ENCODE peak calls at places on chromosome 16, in nine cellular contexts. V is right lobe of liver, W is GM13976, T is fibroblast of villous mesenchyme, H is heart left ventricle, S is gastrocnemius medialis, Y is H9, K is Calu3, R is neural progenitor cell. M is an unnamed sample.

GRCh38 chr16:27426423-27427408 is 24.7 kb downstream of the IL21R start:
- DNase-seq in K (peak), V (no peak), R (no peak), T (peak), W (peak), Y (peak), H (no peak), S (no peak), M (no peak)

GRCh38 chr16:78425957-78426590 is 326.6 kb downstream of the WWOX start:
- DNase-seq in W (no peak), V (no peak), K (no peak), Y (no peak), R (no peak), T (peak), S (no peak), H (no peak), M (no peak)

GRCh38 chr16:85842848-85843247 is 43.4 kb downstream of the COX4I1 start:
- DNase-seq in H (no peak), R (no peak), S (no peak), Y (no peak), T (no peak), W (no peak), K (no peak), V (no peak), M (no peak)

GRCh38 chr16:28830531-28830930 is 7.7 kb downstream of the ATXN2L start:
- DNase-seq in K (no peak), W (no peak), Y (no peak), S (no peak), T (no peak), V (no peak), H (no peak), R (no peak), M (no peak)

GRCh38 chr16:7405166-7405565 is 72.5 kb downstream of the RBFOX1 start:
- DNase-seq in Y (peak), T (no peak), K (no peak), W (no peak), R (peak), S (peak), H (peak), V (no peak), M (peak)

GRCh38 chr16:58481931-58482330 is 18.0 kb upstream of the NDRG4 start:
- DNase-seq in T (no peak), K (no peak), R (no peak), Y (no peak), W (no peak), H (peak), V (no peak), S (no peak), M (no peak)

GRCh38 chr16:84753412-84754325 is 53.9 kb downstream of the USP10 start:
- DNase-seq in W (no peak), T (no peak), V (no peak), Y (no peak), R (no peak), S (no peak), H (no peak), K (no peak), M (no peak)

GRCh38 chr16:65570261-65570660 is 448.4 kb upstream of the CDH11 start:
- DNase-seq in T (peak), V (no peak), R (no peak), S (no peak), H (no peak), K (no peak), Y (no peak), W (no peak), M (no peak)

GRCh38 chr16:17827313-17827712 is 356.6 kb upstream of the XYLT1 start:
- DNase-seq in Y (no peak), K (no peak), V (no peak), S (no peak), T (peak), H (no peak), R (no peak), W (no peak), M (no peak)

GRCh38 chr16:29748077-29748759 is 2.4 kb upstream of the C16orf54 start:
- DNase-seq in S (no peak), V (no peak), Y (no peak), H (no peak), T (no peak), R (no peak), K (no peak), W (no peak), M (no peak)

GRCh38 chr16:59330030-59330670 is 596.0 kb upstream of the GOT2 start:
- DNase-seq in Y (no peak), H (no peak), S (no peak), W (no peak), T (no peak), K (no peak), V (no peak), R (peak), M (no peak)

GRCh38 chr16:88437367-88437964 is 15.6 kb upstream of the ZFPM1 start:
- DNase-seq in Y (peak), H (no peak), S (no peak), T (peak), W (peak), R (peak), V (no peak), K (peak), M (peak)
- TF ChIP-seq CTCF in Y (peak), H (peak), S (peak), T (peak), W (peak), R (peak), V (peak), K (peak), M (peak)

DNA sequence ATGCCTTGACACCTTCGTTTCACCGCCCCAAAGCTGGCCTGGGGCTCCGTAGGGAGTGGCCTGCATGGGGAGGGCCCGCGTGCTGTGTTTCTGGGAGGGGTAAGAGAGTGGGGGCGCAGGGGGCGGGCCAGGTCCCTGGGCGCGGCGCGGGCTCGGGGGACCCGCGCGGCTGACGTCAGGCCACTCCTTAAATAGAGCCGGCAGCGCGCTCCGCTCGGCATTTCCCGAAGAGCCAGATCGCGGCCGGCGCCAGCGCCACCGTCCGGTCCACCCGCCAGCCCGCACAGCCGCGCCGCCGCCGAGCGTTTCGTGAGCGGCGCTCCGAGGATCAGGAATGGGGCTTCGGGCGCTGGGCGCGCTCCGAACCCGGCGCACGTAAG is at the start of gene HS3ST2:
- DNase-seq in V (peak), Y (peak), K (no peak), H (peak), S (no peak), W (peak), T (peak), R (peak), M (peak)
- TF ChIP-seq CTCF in V (peak), Y (peak), K (no peak), H (peak), S (no peak), W (no peak), T (no peak), R (peak), M (no peak)

GRCh38 chr16:54817432-54817831 is 113.2 kb upstream of the IRX5 start:
- DNase-seq in S (no peak), Y (peak), W (no peak), V (no peak), T (no peak), K (peak), R (peak), H (peak), M (peak)
- TF ChIP-seq CTCF in S (no peak), Y (peak), W (no peak), V (peak), T (no peak), K (no peak), R (peak), H (peak), M (peak)

GRCh38 chr16:87525352-87525751 is 32.5 kb upstream of the ZCCHC14 start:
- DNase-seq in K (no peak), V (no peak), W (no peak), R (no peak), T (no peak), H (no peak), Y (no peak), S (no peak), M (no peak)
- TF ChIP-seq CTCF in K (no peak), V (no peak), W (no peak), R (no peak), T (no peak), H (no peak), Y (no peak), S (no peak), M (no peak)

DNA sequence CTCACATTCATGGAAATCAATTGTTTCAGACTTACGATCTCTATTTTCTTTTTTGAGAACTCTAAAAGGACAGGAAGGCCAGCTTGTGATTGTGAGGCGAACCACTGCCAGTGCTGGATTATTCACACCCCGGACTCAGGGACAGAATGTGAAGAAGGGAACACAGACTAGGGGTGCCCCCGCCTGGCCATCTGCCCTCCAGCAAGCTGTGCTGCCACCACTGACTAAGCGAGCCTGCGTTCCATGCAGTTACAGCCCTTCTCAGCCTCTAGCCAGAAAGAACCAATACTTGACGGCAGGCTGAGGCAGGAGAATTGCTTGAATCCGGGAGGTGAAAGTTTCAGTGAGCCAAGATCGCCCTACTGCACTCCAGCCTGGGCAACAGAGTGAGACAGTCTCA is 2.8 kb downstream of the HAGH start:
- DNase-seq in K (peak), V (peak), H (peak), R (peak), T (peak), Y (peak), W (peak), S (no peak), M (no peak)
- TF ChIP-seq CTCF in K (no peak), V (peak), H (no peak), R (peak), T (peak), Y (peak), W (no peak), S (no peak), M (no peak)

GRCh38 chr16:88941933-88942909 is 34.8 kb downstream of the CBFA2T3 start:
- DNase-seq in Y (peak), H (no peak), S (no peak), R (peak), K (no peak), T (no peak), V (peak), W (peak), M (peak)
- TF ChIP-seq CTCF in Y (peak), H (peak), S (peak), R (peak), K (no peak), T (peak), V (peak), W (peak), M (peak)